ENCODE peak calls at places on chromosomes 5 and 9, in five cellular contexts. D is GM12865; J is heart right ventricle; M is BJ; R is naive thymus-derived CD4-positive, alpha-beta T cell. A is an unnamed sample.

GRCh38 chr5:7548576-7548975 is 152.6 kb downstream of the ADCY2 start:
- DNase-seq in M (no peak), R (no peak), J (no peak), D (no peak), A (no peak)

GRCh38 chr9:131798166-131798565 is 58.3 kb upstream of the RAPGEF1 start:
- DNase-seq in J (no peak), D (no peak), M (no peak), R (no peak), A (no peak)

GRCh38 chr9:36437790-36438189 is 37.7 kb upstream of the RNF38 start:
- DNase-seq in J (no peak), D (no peak), M (no peak), R (no peak), A (no peak)

GRCh38 chr9:84557751-84558150 is 111.8 kb upstream of the NTRK2 start:
- DNase-seq in M (no peak), R (no peak), D (no peak), J (no peak), A (no peak)

GRCh38 chr9:136856541-136857141 is 4.5 kb downstream of the MAMDC4 start:
- DNase-seq in J (no peak), D (no peak), M (no peak), R (no peak), A (no peak)

GRCh38 chr5:158992104-158992740 is 107.5 kb downstream of the EBF1 start:
- DNase-seq in R (no peak), M (no peak), J (no peak), D (no peak), A (no peak)

GRCh38 chr5:149498724-149499336 is 52.4 kb downstream of the CSNK1A1 start:
- DNase-seq in J (no peak), M (no peak), R (no peak), D (no peak), A (no peak)

GRCh38 chr9:108553111-108553635 is 302.6 kb downstream of the ACTL7B start:
- DNase-seq in R (no peak), M (no peak), J (no peak), D (no peak), A (no peak)

GRCh38 chr5:153658606-153659005 is 168.1 kb downstream of the GRIA1 start:
- DNase-seq in J (no peak), M (no peak), D (no peak), R (no peak), A (no peak)

GRCh38 chr9:16563446-16563845 is 307.0 kb downstream of the BNC2 start:
- DNase-seq in D (no peak), J (no peak), R (no peak), M (no peak), A (no peak)

GRCh38 chr9:89466451-89467277 is 31.2 kb downstream of the SEMA4D start:
- DNase-seq in D (peak; percentile 77), J (no peak), R (no peak), M (no peak), A (peak; percentile 80)

GRCh38 chr9:127877566-127877998 is at the start of gene AK1:
- DNase-seq in M (no peak), D (no peak), R (no peak), J (peak; percentile 85), A (no peak)

GRCh38 chr5:154520861-154521453 is 42.9 kb upstream of the HAND1 start:
- DNase-seq in D (no peak), R (no peak), J (no peak), M (no peak), A (no peak)

GRCh38 chr5:113151641-113152040 is 175.0 kb downstream of the DCP2 start:
- DNase-seq in J (no peak), R (no peak), D (no peak), M (no peak), A (no peak)

GRCh38 chr5:113153512-113154097 is 177.0 kb downstream of the DCP2 start:
- DNase-seq in J (no peak), R (no peak), D (no peak), M (no peak), A (no peak)

GRCh38 chr5:113150821-113151220 is 174.2 kb downstream of the DCP2 start:
- DNase-seq in J (no peak), R (no peak), M (no peak), D (no peak), A (no peak)

GRCh38 chr5:113150221-113150620 is 173.6 kb downstream of the DCP2 start:
- DNase-seq in D (no peak), M (no peak), R (no peak), J (no peak), A (no peak)

GRCh38 chr5:113152053-113152452 is 175.5 kb downstream of the DCP2 start:
- DNase-seq in R (no peak), J (no peak), D (no peak), M (no peak), A (no peak)
- H3K4me3 ChIP-seq in R (no peak overlapping the region), J (no peak overlapping the region), D (no peak overlapping the region), M (no peak overlapping the region), A (no peak overlapping the region)

GRCh38 chr5:141515141-141515540 is 26.3 kb downstream of the PCDHGC5 start:
- DNase-seq in M (no peak), R (no peak), D (no peak), J (no peak), A (no peak)

GRCh38 chr5:141512390-141513020 is 23.6 kb downstream of the PCDHGC5 start:
- DNase-seq in R (peak; percentile 73), M (no peak), D (peak; percentile 93), J (peak; percentile 85), A (no peak)

GRCh38 chr5:141514330-141515111 is 25.6 kb downstream of the PCDHGC5 start:
- DNase-seq in J (no peak), R (no peak), D (peak; percentile 53), M (peak; percentile 44), A (no peak)

GRCh38 chr5:141513021-141513626 is 24.2 kb downstream of the PCDHGC5 start:
- DNase-seq in R (peak; percentile 34), M (no peak), J (no peak), D (peak; percentile 49), A (no peak)

GRCh38 chr5:141513627-141514329 is 24.9 kb downstream of the PCDHGC5 start:
- DNase-seq in D (peak; percentile 83), R (peak; percentile 31), J (peak; percentile 87), M (peak; percentile 49), A (peak; percentile 90)
- H3K4me3 ChIP-seq in D (peak overlapping the region; percentile 72), R (peak overlapping the region; percentile 59), J (peak overlapping the region; percentile 50), M (peak overlapping the region; percentile 39), A (peak overlapping the region; percentile 27)

DNA sequence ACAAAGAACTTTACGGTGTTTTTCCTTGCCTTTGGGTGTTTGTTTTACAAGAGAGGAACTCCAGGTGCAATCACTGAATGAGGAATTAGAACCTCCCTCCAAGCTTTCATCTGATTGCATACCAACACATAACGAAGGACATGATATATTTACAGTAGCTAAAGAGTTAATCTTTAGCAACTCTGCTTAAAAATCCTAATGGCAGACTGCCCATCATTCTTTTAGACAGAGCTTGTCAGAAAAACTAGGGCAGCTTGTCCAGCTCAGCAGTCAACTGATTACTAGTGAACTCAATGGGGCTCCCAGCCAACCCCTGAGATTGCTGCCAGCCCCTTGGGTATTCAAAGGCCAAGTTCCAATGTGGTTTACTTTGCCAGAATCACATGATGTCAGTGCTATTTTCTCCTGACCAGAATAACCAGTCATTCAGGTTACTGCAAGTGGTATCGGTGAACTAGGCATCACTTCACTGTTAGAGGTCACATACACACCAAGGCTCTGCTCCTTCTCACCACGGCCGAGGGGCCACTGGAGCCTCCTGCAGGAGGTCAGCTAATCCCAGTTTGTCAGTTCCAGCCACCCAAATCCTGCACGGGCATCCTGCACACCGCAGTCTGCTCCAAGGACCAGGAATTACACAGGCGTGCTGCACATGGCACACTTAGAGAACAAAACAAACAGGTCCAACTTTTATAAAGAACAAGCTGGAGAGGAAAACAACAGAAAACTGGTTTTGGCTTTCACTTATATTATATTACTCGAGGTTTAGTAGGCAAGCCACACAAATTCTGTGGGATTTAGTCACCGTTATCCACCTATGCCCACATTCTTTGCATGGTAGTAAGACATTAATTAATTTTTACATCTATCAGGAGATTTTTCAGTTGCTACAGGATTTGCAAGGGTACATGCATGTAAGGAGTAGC is 62.5 kb downstream of the NFIB start:
- DNase-seq in D (no peak), J (peak; percentile 87), M (no peak), R (no peak), A (peak; percentile 60)
- H3K4me3 ChIP-seq in D (no peak overlapping the region), J (no peak overlapping the region), M (no peak overlapping the region), R (no peak overlapping the region), A (no peak overlapping the region)

GRCh38 chr5:41284938-41285337 is 71.6 kb upstream of the C6 start:
- DNase-seq in D (no peak), J (no peak), R (no peak), M (no peak), A (no peak)

GRCh38 chr5:41281215-41281810 is 68.0 kb upstream of the C6 start:
- DNase-seq in R (no peak), J (no peak), D (peak; percentile 44), M (no peak), A (no peak)

GRCh38 chr5:41275813-41276512 is 62.6 kb upstream of the C6 start:
- DNase-seq in J (no peak), D (peak; percentile 4), R (no peak), M (no peak), A (no peak)

GRCh38 chr5:41279040-41279439 is 65.7 kb upstream of the C6 start:
- DNase-seq in R (no peak), D (no peak), J (no peak), M (no peak), A (no peak)
- H3K4me3 ChIP-seq in R (no peak overlapping the region), D (no peak overlapping the region), J (no peak overlapping the region), M (no peak overlapping the region), A (no peak overlapping the region)

DNA sequence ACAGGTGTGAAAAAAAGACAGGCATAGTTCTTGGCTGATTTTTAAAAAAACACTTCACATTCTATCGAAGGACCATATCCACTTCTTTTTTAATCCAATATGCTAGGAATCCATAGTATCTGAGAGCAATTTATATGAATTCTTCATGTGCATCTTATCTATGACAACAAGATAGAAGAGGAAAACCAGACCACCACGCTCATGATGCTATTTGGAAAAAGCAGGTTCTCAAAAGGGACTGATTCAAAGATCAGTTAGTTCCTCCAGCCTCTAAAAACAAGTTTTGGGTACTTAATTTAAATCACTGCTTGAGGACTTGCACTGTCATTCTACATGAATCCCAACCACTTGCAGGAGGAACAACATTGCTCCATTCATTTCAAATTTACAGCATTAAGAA is 6.3 kb downstream of the MEF2C start:
- DNase-seq in R (no peak), M (no peak), J (no peak), D (no peak), A (no peak)
- H3K4me3 ChIP-seq in R (no peak overlapping the region), M (no peak overlapping the region), J (no peak overlapping the region), D (peak overlapping the region; percentile 94), A (no peak overlapping the region)

GRCh38 chr5:132221781-132222648 is 5.6 kb downstream of the P4HA2 start:
- DNase-seq in J (peak; percentile 65), D (no peak), R (no peak), M (peak; percentile 73), A (no peak)
- H3K4me3 ChIP-seq in J (no peak overlapping the region), D (no peak overlapping the region), R (no peak overlapping the region), M (no peak overlapping the region), A (no peak overlapping the region)

GRCh38 chr5:59272744-59273427 is 620.6 kb downstream of the PDE4D start:
- DNase-seq in J (no peak), M (no peak), D (no peak), R (no peak), A (no peak)
- H3K4me3 ChIP-seq in J (no peak overlapping the region), M (no peak overlapping the region), D (no peak overlapping the region), R (no peak overlapping the region), A (no peak overlapping the region)

A was measured in kidney epithelial cell.